ENCODE peak calls at places on chromosomes 11 and 22, in eight cellular contexts. W, K, F, I, T, S, X and U are unnamed samples.

GRCh38 chr11:116955949-116956348 is 118.5 kb upstream of the APOA1 start:
- DNase-seq in W (no peak), I (no peak), K (no peak), S (no peak), X (peak; percentile 42), T (no peak), F (no peak), U (no peak)

GRCh38 chr11:45083544-45084087 is 62.8 kb upstream of the PRDM11 start:
- DNase-seq in W (no peak), F (no peak), I (peak; percentile 83), T (peak; percentile 61), S (no peak), K (peak; percentile 93), X (peak; percentile 29), U (no peak)

GRCh38 chr11:117410861-117411725 is 83.4 kb downstream of the CEP164 start:
- DNase-seq in T (no peak), I (peak; percentile 6), F (no peak), S (no peak), K (peak; percentile 71), X (no peak), W (no peak), U (no peak)

GRCh38 chr22:27962268-27963191 is 43.5 kb upstream of the PITPNB start:
- DNase-seq in F (no peak), W (no peak), S (no peak), I (no peak), T (no peak), X (no peak), K (no peak), U (no peak)

GRCh38 chr22:40157546-40157945 is 20.2 kb upstream of the TNRC6B start:
- DNase-seq in W (no peak), X (no peak), K (no peak), I (no peak), S (no peak), F (no peak), T (no peak), U (no peak)

GRCh38 chr11:2737876-2738275 is 38.1 kb upstream of the KCNQ1OT1 start:
- DNase-seq in S (no peak), K (no peak), F (no peak), X (no peak), T (no peak), I (no peak), W (no peak), U (no peak)

GRCh38 chr11:86608251-86608799 is 64.1 kb downstream of the ME3 start:
- DNase-seq in S (peak; percentile 66), K (peak; percentile 88), I (peak; percentile 65), W (peak; percentile 42), T (no peak), X (peak; percentile 61), F (no peak), U (peak; percentile 44)

GRCh38 chr11:37699644-37700043 is 1101.6 kb upstream of the RAG2 start:
- DNase-seq in W (no peak), S (no peak), K (no peak), T (no peak), X (no peak), I (no peak), F (no peak), U (no peak)

GRCh38 chr22:38175206-38176118 is 6.2 kb downstream of the PLA2G6 start:
- DNase-seq in S (no peak), F (no peak), T (no peak), K (no peak), I (no peak), W (no peak), X (no peak), U (no peak)

GRCh38 chr22:45181766-45182165 is 18.0 kb downstream of the NUP50 start:
- DNase-seq in T (no peak), X (no peak), K (no peak), W (no peak), I (no peak), S (no peak), F (no peak), U (no peak)

GRCh38 chr22:36828815-36829214 is 12.0 kb upstream of the PVALB start:
- DNase-seq in T (no peak), S (no peak), F (no peak), K (peak; percentile 68), W (no peak), X (no peak), I (no peak), U (no peak)

GRCh38 chr22:28139993-28140392 is 220.9 kb upstream of the PITPNB start:
- DNase-seq in W (no peak), X (peak; percentile 5), T (no peak), I (no peak), F (no peak), K (no peak), S (no peak), U (peak; percentile 32)

GRCh38 chr11:102552447-102553200 is 22.1 kb upstream of the MMP7 start:
- DNase-seq in W (no peak), X (peak; percentile 12), S (no peak), T (no peak), K (no peak), F (no peak), I (peak; percentile 10), U (peak; percentile 60)

GRCh38 chr11:8285796-8286195 is 22.1 kb upstream of the LMO1 start:
- DNase-seq in W (no peak), X (no peak), S (no peak), F (no peak), I (no peak), K (no peak), T (no peak), U (no peak)

GRCh38 chr11:28860898-28861297 is 752.7 kb downstream of the METTL15 start:
- DNase-seq in I (no peak), F (no peak), T (no peak), W (peak; percentile 16), X (no peak), S (no peak), K (no peak), U (no peak)

GRCh38 chr11:114317738-114318137 is 21.5 kb downstream of the NNMT start:
- DNase-seq in K (peak; percentile 86), F (no peak), S (no peak), W (no peak), T (peak; percentile 61), X (peak; percentile 46), I (peak; percentile 77), U (no peak)